ENCODE peak calls at places on chromosomes 7 and 10, in nine cellular contexts. T is nephron progenitor cell; Q is transverse colon; L is CD8-positive, alpha-beta memory T cell; X is ureter; J is fibroblast of the conjunctiva; S is T-helper 1 cell; V is T47D; B is lower lobe of right lung. M is an unnamed sample.

GRCh38 chr10:13823046-13823711 is 236.4 kb downstream of the PRPF18 start:
- DNase-seq in B (no peak), L (no peak), T (no peak), S (no peak), X (no peak), Q (no peak), V (no peak), J (no peak), M (no peak)

GRCh38 chr10:21403256-21404015 is 122.0 kb downstream of the SKIDA1 start:
- DNase-seq in J (no peak), L (no peak), Q (no peak), V (peak; percentile 77), T (no peak), X (no peak), B (no peak), S (no peak), M (no peak)

GRCh38 chr10:86520871-86521619 is 547 bp downstream of the WAPL start:
- DNase-seq in B (peak; percentile 73), Q (peak; percentile 66), J (no peak), V (peak; percentile 74), T (peak; percentile 55), L (peak; percentile 44), X (peak; percentile 57), S (peak; percentile 33), M (no peak)

GRCh38 chr10:99920486-99920885 is 89.3 kb downstream of the DNMBP start:
- DNase-seq in J (no peak), B (no peak), Q (peak; percentile 59), T (no peak), L (no peak), X (no peak), S (no peak), V (no peak), M (no peak)

GRCh38 chr10:79095316-79095715 is 26.6 kb downstream of the ZMIZ1 start:
- DNase-seq in T (no peak), L (no peak), V (peak; percentile 95), S (no peak), J (no peak), X (no peak), B (no peak), Q (no peak), M (peak; percentile 77)

GRCh38 chr7:5824297-5824610 is 42.8 kb upstream of the RNF216 start:
- DNase-seq in T (no peak), Q (no peak), J (no peak), B (no peak), S (peak; percentile 54), L (peak; percentile 38), V (no peak), X (no peak), M (no peak)

GRCh38 chr7:111953611-111954010 is 252.6 kb downstream of the DOCK4 start:
- DNase-seq in V (peak; percentile 36), X (no peak), J (peak; percentile 21), S (no peak), B (no peak), T (no peak), L (no peak), Q (no peak), M (peak; percentile 66)

GRCh38 chr10:71367279-71367678 is 29.4 kb upstream of the CDH23 start:
- DNase-seq in S (no peak), X (no peak), J (no peak), T (no peak), V (no peak), B (no peak), L (no peak), Q (no peak), M (no peak)

GRCh38 chr7:82961240-82961639 is 201.4 kb downstream of the PCLO start:
- DNase-seq in J (no peak), X (no peak), V (no peak), T (no peak), Q (no peak), B (no peak), L (no peak), S (no peak), M (no peak)

GRCh38 chr7:140989068-140989467 is 25.7 kb downstream of the MRPS33 start:
- DNase-seq in V (no peak), B (no peak), L (no peak), S (no peak), X (no peak), T (no peak), J (no peak), Q (no peak), M (no peak)

GRCh38 chr10:119689016-119689564 is 36.8 kb upstream of the INPP5F start:
- DNase-seq in X (no peak), Q (no peak), T (no peak), J (no peak), V (no peak), L (no peak), B (no peak), S (no peak), M (no peak)

GRCh38 chr10:26486985-26487850 is 49.1 kb downstream of the APBB1IP start:
- DNase-seq in T (no peak), B (no peak), J (peak; percentile 89), S (peak; percentile 52), V (no peak), X (peak; percentile 45), L (peak; percentile 42), Q (peak; percentile 17), M (no peak)

GRCh38 chr7:44114586-44115310 is 8.6 kb downstream of the POLD2 start:
- DNase-seq in B (no peak), J (no peak), T (no peak), L (no peak), X (no peak), V (no peak), Q (no peak), S (no peak), M (no peak)

GRCh38 chr7:6375346-6376101 is 72.2 kb downstream of the DAGLB start:
- DNase-seq in J (no peak), X (no peak), S (no peak), L (peak; percentile 7), B (no peak), V (peak; percentile 39), T (no peak), Q (no peak), M (no peak)

GRCh38 chr7:22853674-22854157 is 31.1 kb upstream of the TOMM7 start:
- DNase-seq in T (no peak), V (no peak), B (no peak), X (no peak), S (no peak), J (no peak), Q (peak; percentile 36), L (no peak), M (no peak)

GRCh38 chr10:27537812-27538211 is 33.7 kb downstream of the RAB18 start:
- DNase-seq in S (no peak), L (no peak), Q (no peak), J (no peak), V (peak; percentile 86), T (no peak), X (no peak), B (no peak), M (peak; percentile 58)

GRCh38 chr7:74518041-74518440 is 64.3 kb downstream of the GTF2IRD1 start:
- DNase-seq in L (no peak), Q (no peak), J (no peak), X (no peak), S (no peak), V (no peak), T (no peak), B (no peak), M (no peak)

GRCh38 chr7:127995866-127996215 is 35.4 kb downstream of the LRRC4 start:
- DNase-seq in S (no peak), T (peak; percentile 31), Q (no peak), B (no peak), J (no peak), V (no peak), L (no peak), X (no peak), M (no peak)

GRCh38 chr7:19390795-19391194 is 245.6 kb upstream of the FERD3L start:
- DNase-seq in V (no peak), S (no peak), B (no peak), L (no peak), T (no peak), Q (no peak), X (no peak), J (no peak), M (no peak)

GRCh38 chr10:117543999-117544728 is 1.6 kb downstream of the EMX2 start:
- DNase-seq in L (no peak), B (no peak), J (no peak), S (no peak), X (no peak), T (peak; percentile 43), V (no peak), Q (no peak), M (no peak)

GRCh38 chr7:28922618-28923331 is 35.4 kb downstream of the TRIL start:
- DNase-seq in B (peak; percentile 64), J (peak; percentile 75), T (peak; percentile 82), L (peak; percentile 47), V (peak; percentile 90), S (peak; percentile 29), X (peak; percentile 66), Q (peak; percentile 76), M (peak; percentile 37)

GRCh38 chr7:33692956-33693355 is 212.4 kb upstream of the BMPER start:
- DNase-seq in T (no peak), Q (no peak), X (no peak), J (no peak), S (no peak), B (no peak), L (no peak), V (no peak), M (no peak)

GRCh38 chr10:92734288-92734687 is 44.5 kb downstream of the HHEX start:
- DNase-seq in T (no peak), L (no peak), X (no peak), Q (no peak), V (no peak), B (no peak), J (no peak), S (no peak), M (no peak)